ENCODE peak calls at places on chromosomes 5 and 9, in four cellular contexts. B is H1, S is K562, T is SK-N-SH. D is an unnamed sample.

GRCh38 chr5:77518304-77518703 is 26.2 kb upstream of the WDR41 start:
- DNase-seq in B (no peak), S (no peak), T (peak), D (no peak)

GRCh38 chr5:141707535-141707934 is 25.5 kb upstream of the ARAP3 start:
- DNase-seq in B (no peak), S (no peak), T (no peak), D (no peak)

GRCh38 chr9:125897481-125897880 is 150.3 kb downstream of the PBX3 start:
- DNase-seq in B (no peak), S (no peak), T (no peak), D (no peak)

GRCh38 chr9:134611046-134611445 is 30.6 kb upstream of the COL5A1 start:
- DNase-seq in B (no peak), S (no peak), T (no peak), D (no peak)

GRCh38 chr9:78280982-78281668 is 15.8 kb upstream of the PSAT1 start:
- DNase-seq in B (no peak), S (no peak), T (peak), D (no peak)

GRCh38 chr5:67493676-67494075 is 297.1 kb upstream of the CD180 start:
- DNase-seq in B (no peak), S (no peak), T (peak), D (peak)

GRCh38 chr5:67908145-67908765 is 307.3 kb upstream of the PIK3R1 start:
- DNase-seq in B (no peak), S (no peak), T (no peak), D (no peak)

GRCh38 chr5:27315541-27316282 is 277.3 kb upstream of the CDH9 start:
- DNase-seq in B (no peak), S (no peak), T (no peak), D (peak)

GRCh38 chr5:142680605-142681259 is 5.2 kb downstream of the FGF1 start:
- DNase-seq in B (no peak), S (no peak), T (no peak), D (no peak)

GRCh38 chr9:133990366-133991210 is 1.5 kb downstream of the VAV2 start:
- DNase-seq in B (no peak), S (no peak), T (peak), D (peak)

GRCh38 chr5:149646564-149646963 is 65.3 kb downstream of the ARHGEF37 start:
- DNase-seq in B (no peak), S (peak), T (peak), D (no peak)

DNA sequence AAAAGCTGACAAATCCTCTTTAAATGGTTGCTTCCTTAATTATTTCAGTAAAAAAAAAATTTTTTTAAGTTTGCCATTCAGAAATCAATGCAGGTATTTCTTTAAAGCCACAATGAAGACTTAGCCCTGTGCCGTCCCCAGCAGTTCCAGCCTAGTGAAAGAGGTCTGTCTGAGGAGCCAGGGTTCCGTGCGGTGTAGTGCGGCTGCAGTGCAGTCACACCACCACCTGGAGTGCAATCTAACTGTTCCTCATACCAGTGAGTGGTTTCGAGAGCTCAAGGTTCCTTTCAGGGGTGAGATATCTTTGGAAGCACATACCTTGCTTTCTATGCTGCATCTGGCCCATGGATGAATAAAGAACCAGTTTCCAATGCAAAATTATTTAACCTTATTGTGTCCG is 87.5 kb downstream of the FANCC start:
- DNase-seq in B (no peak), S (no peak), T (no peak), D (peak)
- TF ChIP-seq TEAD4 in B (no peak), S (no peak), T (no peak), D (no peak)

DNA sequence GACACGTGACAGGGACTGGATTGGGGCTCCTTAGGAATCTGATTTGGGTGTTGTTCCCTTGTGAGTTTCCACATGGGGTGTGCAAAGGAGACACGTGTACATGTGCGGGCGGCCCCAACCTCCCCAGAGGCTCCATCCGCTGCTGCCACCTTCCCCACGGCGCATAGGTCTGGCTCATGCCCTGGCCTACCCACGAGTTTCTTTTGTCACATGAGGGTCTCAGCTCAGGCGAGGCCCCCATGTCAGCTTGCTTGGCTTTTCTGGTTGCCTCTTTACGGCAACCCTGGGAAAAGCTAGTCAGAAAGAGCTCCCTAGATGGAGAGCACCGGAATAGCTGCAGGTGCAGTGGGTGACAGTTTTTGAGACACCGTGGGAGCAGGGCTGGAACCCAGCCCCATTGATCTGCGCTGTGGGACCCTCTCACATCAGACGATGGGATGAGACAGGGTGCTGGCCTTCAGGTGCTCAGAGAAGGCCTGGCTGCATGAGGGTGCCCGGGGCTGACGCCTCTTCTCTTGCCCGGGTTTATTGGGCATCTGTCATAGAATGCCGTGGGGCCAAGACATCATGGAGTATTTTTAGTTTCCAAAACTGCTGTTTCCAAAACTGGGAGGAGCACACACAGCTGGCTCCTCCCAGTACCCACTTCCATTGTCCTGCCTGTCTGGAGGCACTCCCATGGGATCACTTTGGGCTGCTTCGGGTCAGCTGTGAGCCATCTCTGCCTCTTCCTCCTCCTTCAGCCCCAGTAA is 107.8 kb downstream of the WNK2 start:
- DNase-seq in B (no peak), S (no peak), T (no peak), D (no peak)
- TF ChIP-seq TEAD4 in B (no peak), S (no peak), T (no peak), D (no peak)

DNA sequence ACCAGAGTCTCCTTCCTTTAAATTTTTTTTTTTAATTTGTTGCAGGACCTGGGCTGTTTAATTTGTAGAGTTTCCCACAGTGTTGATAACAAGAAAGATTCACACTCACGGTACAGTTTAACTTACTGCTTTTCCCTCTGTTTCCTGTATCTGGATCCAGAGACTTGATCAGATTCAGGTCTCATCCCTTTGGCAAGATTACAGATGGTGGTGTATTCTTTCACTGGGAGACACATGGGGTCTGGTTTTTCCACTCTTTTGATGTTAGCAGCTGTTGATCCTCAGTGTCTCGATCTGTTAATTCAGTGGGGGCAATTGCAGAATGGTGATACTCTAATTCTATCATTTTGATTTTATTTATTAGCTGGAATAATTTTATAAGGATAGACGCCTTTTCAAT is 75.4 kb upstream of the TNFAIP8 start:
- DNase-seq in B (no peak), S (no peak), T (peak), D (no peak)
- TF ChIP-seq TEAD4 in B (no peak), S (no peak), T (no peak), D (no peak)

DNA sequence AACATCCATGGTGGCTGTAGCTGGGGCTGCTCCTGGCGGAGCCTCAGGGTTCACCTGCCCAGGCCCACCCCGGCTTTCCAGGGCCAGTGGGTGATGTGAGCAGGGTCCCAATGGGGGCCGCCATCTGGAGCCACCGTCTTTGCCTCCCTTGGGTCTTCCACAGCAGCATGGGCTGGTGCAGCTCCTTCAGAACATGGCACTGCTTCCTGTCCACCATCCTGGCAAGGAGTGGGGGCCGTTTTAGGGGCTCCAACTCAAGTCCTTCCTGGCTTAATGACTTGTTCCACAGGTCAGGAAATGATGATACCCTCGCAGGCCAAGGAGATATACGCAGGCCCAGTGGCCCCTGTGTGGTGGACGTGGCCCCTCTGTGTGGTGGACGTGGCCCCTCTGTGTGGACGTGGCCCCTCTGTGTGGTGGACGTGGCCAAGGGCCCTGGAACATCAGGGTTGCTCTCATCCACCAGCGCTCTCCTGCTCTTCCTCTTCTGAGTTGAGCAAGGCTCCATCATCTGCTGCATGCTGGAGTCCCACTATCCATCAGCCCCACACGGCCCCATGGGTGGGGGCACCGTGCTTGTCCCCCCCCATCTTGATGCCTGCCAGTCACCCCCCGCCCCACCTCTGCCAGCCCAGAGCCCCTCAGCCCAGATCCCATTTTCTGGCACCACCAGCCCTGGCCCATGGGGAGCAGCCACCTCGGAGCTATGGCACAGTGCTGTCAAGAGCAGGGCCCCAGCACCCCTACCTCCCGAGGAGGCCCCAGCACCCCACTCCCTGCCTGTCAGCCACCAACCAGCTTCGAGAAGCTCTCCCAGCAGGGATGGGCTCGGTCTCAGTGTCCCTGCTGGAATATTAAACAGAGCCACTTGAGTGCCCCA is 7.9 kb downstream of the LRRC14B start:
- DNase-seq in B (no peak), S (no peak), T (peak), D (no peak)
- TF ChIP-seq TEAD4 in B (no peak), S (no peak), T (no peak), D (no peak)

DNA sequence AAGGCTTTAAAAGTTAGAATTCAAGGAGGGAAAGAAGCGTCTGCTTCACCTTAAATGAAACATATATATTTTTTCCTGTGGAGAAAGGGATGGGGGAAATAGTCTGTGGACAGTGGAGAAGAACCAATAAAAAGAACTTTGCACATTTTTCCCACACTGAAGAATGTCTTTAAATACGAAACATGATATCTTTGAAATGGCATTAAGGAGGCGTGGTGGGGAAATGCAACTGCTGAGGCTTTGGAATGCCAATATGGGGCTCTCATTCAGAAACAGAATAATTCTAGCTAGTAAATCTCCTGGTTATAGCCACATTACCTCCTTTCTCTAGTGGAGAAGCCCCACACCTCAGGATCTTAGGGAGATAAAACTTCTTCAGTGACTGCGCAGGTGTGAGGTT is 46.8 kb downstream of the TNC start:
- DNase-seq in B (no peak), S (no peak), T (no peak), D (no peak)
- TF ChIP-seq TEAD4 in B (no peak), S (no peak), T (no peak), D (no peak)

GRCh38 chr9:114898741-114899140 is 31.6 kb downstream of the TNFSF8 start:
- DNase-seq in B (no peak), S (no peak), T (no peak), D (no peak)
- TF ChIP-seq TEAD4 in B (no peak), S (no peak), T (no peak), D (no peak)

GRCh38 chr5:1445313-1445894 is at the start of gene SLC6A3:
- DNase-seq in B (peak), S (peak), T (peak), D (peak)
- TF ChIP-seq TEAD4 in B (no peak), S (no peak), T (no peak), D (no peak)

DNA sequence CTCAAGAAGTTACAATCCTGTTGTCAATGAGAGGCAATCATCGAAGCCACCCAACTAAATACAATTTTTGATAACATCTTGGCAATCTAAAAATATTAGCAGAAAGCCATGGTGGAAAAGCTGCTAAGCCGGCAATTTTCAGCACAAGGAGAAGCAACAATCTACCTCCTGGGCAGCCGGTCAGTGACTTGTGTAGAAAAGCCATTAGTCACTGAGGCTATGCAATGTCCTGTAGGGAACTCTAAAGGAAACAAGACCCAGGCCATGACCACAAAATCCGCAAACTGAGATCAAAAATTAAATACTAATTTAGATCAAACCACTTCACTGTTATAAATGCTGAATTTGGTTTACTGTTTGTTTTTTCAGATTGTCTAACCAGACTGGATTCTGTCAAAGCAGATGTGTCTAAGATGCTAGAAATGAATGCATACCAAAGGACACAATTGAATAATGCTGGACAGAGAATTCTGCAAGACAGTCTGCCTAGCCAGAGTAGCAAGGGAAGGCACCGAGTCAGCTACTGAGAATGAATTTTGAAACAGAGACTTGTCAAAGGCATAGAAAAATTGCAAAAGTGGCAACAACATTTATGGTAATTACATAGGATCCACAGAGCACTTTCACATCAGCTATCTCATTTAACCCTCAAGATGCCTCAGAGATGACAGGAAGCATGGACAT is 384.7 kb downstream of the PRELID2 start:
- DNase-seq in B (no peak), S (no peak), T (no peak), D (no peak)
- TF ChIP-seq TEAD4 in B (no peak), S (no peak), T (no peak), D (no peak)

GRCh38 chr9:120985759-120986353 is 59.3 kb upstream of the TRAF1 start:
- DNase-seq in B (no peak), S (peak), T (peak), D (no peak)
- TF ChIP-seq TEAD4 in B (no peak), S (no peak), T (no peak), D (no peak)

GRCh38 chr9:29556746-29557145 is 1983.5 kb upstream of the C9orf72 start:
- DNase-seq in B (no peak), S (no peak), T (no peak), D (no peak)
- TF ChIP-seq TEAD4 in B (no peak), S (no peak), T (no peak), D (no peak)